ENCODE peak calls at places on chromosome 22, in four cellular contexts. One of them, this sample, is unnamed.

GRCh38 chr22:39297490-39298193 is 21.8 kb downstream of the RPL3 start:
- DNase-seq in psoas muscle: no peak
- DNase-seq in fibroblast of lung: no peak
- DNase-seq in adipocyte: no peak
- DNase-seq in this sample: no peak

GRCh38 chr22:33126881-33127280 is 68.7 kb upstream of the SYN3 start:
- DNase-seq in psoas muscle: no peak
- DNase-seq in fibroblast of lung: no peak
- DNase-seq in adipocyte: peak; percentile 33
- DNase-seq in this sample: no peak

GRCh38 chr22:24427500-24428164 is at the start of gene ADORA2A:
- DNase-seq in psoas muscle: no peak
- DNase-seq in fibroblast of lung: no peak
- DNase-seq in adipocyte: no peak
- DNase-seq in this sample: no peak

GRCh38 chr22:50710886-50711285 is 27.1 kb upstream of the ACR start:
- DNase-seq in psoas muscle: no peak
- DNase-seq in fibroblast of lung: no peak
- DNase-seq in adipocyte: no peak
- DNase-seq in this sample: no peak

GRCh38 chr22:42685941-42686666 is 34.6 kb downstream of the A4GALT start:
- DNase-seq in psoas muscle: peak; percentile 72
- DNase-seq in fibroblast of lung: peak; percentile 73
- DNase-seq in adipocyte: peak; percentile 61
- DNase-seq in this sample: peak; percentile 86

GRCh38 chr22:45452565-45453449 is 39.3 kb downstream of the RIBC2 start:
- DNase-seq in psoas muscle: no peak
- DNase-seq in fibroblast of lung: peak; percentile 58
- DNase-seq in adipocyte: peak; percentile 71
- DNase-seq in this sample: peak; percentile 16

GRCh38 chr22:37971475-37972434 is 12.6 kb downstream of the SOX10 start:
- DNase-seq in psoas muscle: no peak
- DNase-seq in fibroblast of lung: no peak
- DNase-seq in adipocyte: no peak
- DNase-seq in this sample: no peak

GRCh38 chr22:44561139-44561840 is 63.3 kb upstream of the RTL6 start:
- DNase-seq in psoas muscle: no peak
- DNase-seq in fibroblast of lung: no peak
- DNase-seq in adipocyte: no peak
- DNase-seq in this sample: no peak

GRCh38 chr22:38733329-38734202 is 22.2 kb downstream of the SUN2 start:
- DNase-seq in psoas muscle: peak; percentile 82
- DNase-seq in fibroblast of lung: peak; percentile 53
- DNase-seq in adipocyte: peak; percentile 51
- DNase-seq in this sample: peak; percentile 59

GRCh38 chr22:32416556-32417085 is 4.6 kb upstream of the RTCB start:
- DNase-seq in psoas muscle: no peak
- DNase-seq in fibroblast of lung: no peak
- DNase-seq in adipocyte: no peak
- DNase-seq in this sample: no peak

GRCh38 chr22:45640941-45641621 is 30.6 kb upstream of the ATXN10 start:
- DNase-seq in psoas muscle: no peak
- DNase-seq in fibroblast of lung: no peak
- DNase-seq in adipocyte: no peak
- DNase-seq in this sample: no peak

GRCh38 chr22:30921108-30921507 is 47.5 kb downstream of the MORC2 start:
- DNase-seq in psoas muscle: no peak
- DNase-seq in fibroblast of lung: no peak
- DNase-seq in adipocyte: peak; percentile 8
- DNase-seq in this sample: no peak

GRCh38 chr22:46563381-46564083 is 26.1 kb upstream of the CELSR1 start:
- DNase-seq in psoas muscle: peak; percentile 77
- DNase-seq in fibroblast of lung: peak; percentile 51
- DNase-seq in adipocyte: peak; percentile 61
- DNase-seq in this sample: peak; percentile 53

GRCh38 chr22:44153705-44154104 is 27.0 kb upstream of the PARVG start:
- DNase-seq in psoas muscle: no peak
- DNase-seq in fibroblast of lung: no peak
- DNase-seq in adipocyte: no peak
- DNase-seq in this sample: no peak

GRCh38 chr22:17753401-17753989 is 20.8 kb downstream of the BID start:
- DNase-seq in psoas muscle: no peak
- DNase-seq in fibroblast of lung: peak; percentile 58
- DNase-seq in adipocyte: no peak
- DNase-seq in this sample: no peak

GRCh38 chr22:23168381-23169031 is 11.8 kb upstream of the BCR start:
- DNase-seq in psoas muscle: no peak
- DNase-seq in fibroblast of lung: no peak
- DNase-seq in adipocyte: no peak
- DNase-seq in this sample: no peak

GRCh38 chr22:33658775-33659174 is 261.5 kb downstream of the LARGE1 start:
- DNase-seq in psoas muscle: peak; percentile 31
- DNase-seq in fibroblast of lung: peak; percentile 54
- DNase-seq in adipocyte: peak; percentile 63
- DNase-seq in this sample: no peak

GRCh38 chr22:37036655-37037377 is 14.7 kb upstream of the KCTD17 start:
- DNase-seq in psoas muscle: no peak
- DNase-seq in fibroblast of lung: no peak
- DNase-seq in adipocyte: no peak
- DNase-seq in this sample: no peak

GRCh38 chr22:30290679-30291333 is 1.5 kb upstream of the CASTOR1 start:
- DNase-seq in psoas muscle: peak; percentile 77
- DNase-seq in fibroblast of lung: peak; percentile 69
- DNase-seq in adipocyte: peak; percentile 51
- DNase-seq in this sample: peak; percentile 25

GRCh38 chr22:43186272-43187170 is at the start of gene TTLL12:
- DNase-seq in psoas muscle: peak; percentile 52
- DNase-seq in fibroblast of lung: peak; percentile 36
- DNase-seq in adipocyte: peak; percentile 83
- DNase-seq in this sample: peak; percentile 56

GRCh38 chr22:38125731-38126344 is 15.4 kb upstream of the BAIAP2L2 start:
- DNase-seq in psoas muscle: no peak
- DNase-seq in fibroblast of lung: no peak
- DNase-seq in adipocyte: no peak
- DNase-seq in this sample: no peak

GRCh38 chr22:46894081-46894671 is 131.7 kb downstream of the TBC1D22A start:
- DNase-seq in psoas muscle: no peak
- DNase-seq in fibroblast of lung: peak; percentile 24
- DNase-seq in adipocyte: no peak
- DNase-seq in this sample: no peak

GRCh38 chr22:42621505-42622002 is 6.9 kb upstream of the POLDIP3 start:
- DNase-seq in psoas muscle: peak; percentile 78
- DNase-seq in fibroblast of lung: peak; percentile 70
- DNase-seq in adipocyte: peak; percentile 89
- DNase-seq in this sample: peak; percentile 85

GRCh38 chr22:27972732-27973698 is 54.0 kb upstream of the PITPNB start:
- DNase-seq in psoas muscle: no peak
- DNase-seq in fibroblast of lung: no peak
- DNase-seq in adipocyte: peak; percentile 32
- DNase-seq in this sample: no peak

GRCh38 chr22:48144318-48144717 is 1381.9 kb downstream of the TBC1D22A start:
- DNase-seq in psoas muscle: no peak
- DNase-seq in fibroblast of lung: no peak
- DNase-seq in adipocyte: no peak
- DNase-seq in this sample: no peak

GRCh38 chr22:48146426-48146825 is 1384.0 kb downstream of the TBC1D22A start:
- DNase-seq in psoas muscle: no peak
- DNase-seq in fibroblast of lung: no peak
- DNase-seq in adipocyte: no peak
- DNase-seq in this sample: no peak

GRCh38 chr22:48145738-48146137 is 1383.3 kb downstream of the TBC1D22A start:
- DNase-seq in psoas muscle: no peak
- DNase-seq in fibroblast of lung: no peak
- DNase-seq in adipocyte: no peak
- DNase-seq in this sample: no peak

GRCh38 chr22:48147404-48147803 is 1385.0 kb downstream of the TBC1D22A start:
- DNase-seq in psoas muscle: no peak
- DNase-seq in fibroblast of lung: no peak
- DNase-seq in adipocyte: no peak
- DNase-seq in this sample: no peak

DNA sequence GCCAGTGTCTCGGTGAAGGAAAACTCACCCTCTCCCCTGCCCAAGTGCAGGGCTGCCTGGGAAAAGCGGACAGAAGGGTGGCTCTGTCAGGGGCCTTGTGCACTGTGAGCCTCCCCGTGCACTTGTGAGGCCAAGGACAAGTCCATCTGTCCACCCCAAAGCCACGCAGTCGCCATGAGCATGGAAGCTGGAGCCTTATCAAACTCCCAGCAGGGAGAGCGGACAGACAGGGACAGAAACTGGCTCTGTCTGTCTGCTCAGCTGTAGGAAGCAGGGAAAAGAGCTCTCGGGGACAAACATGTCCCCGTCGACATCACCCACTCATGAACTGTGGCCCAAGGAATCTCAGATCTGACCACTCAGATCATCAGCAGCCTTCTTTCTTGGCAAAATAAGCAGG is 1385.4 kb downstream of the TBC1D22A start:
- DNase-seq in psoas muscle: no peak
- DNase-seq in fibroblast of lung: no peak
- DNase-seq in adipocyte: no peak
- DNase-seq in this sample: no peak
- H3K27me3 ChIP-seq in psoas muscle: no peaks in the 10 kb centered on the region
- H3K27me3 ChIP-seq in fibroblast of lung: no peaks in the 10 kb centered on the region
- H3K27me3 ChIP-seq in adipocyte: peaks cover 6% of the 10 kb centered on the region
- H3K27me3 ChIP-seq in this sample: no peaks in the 10 kb centered on the region

DNA sequence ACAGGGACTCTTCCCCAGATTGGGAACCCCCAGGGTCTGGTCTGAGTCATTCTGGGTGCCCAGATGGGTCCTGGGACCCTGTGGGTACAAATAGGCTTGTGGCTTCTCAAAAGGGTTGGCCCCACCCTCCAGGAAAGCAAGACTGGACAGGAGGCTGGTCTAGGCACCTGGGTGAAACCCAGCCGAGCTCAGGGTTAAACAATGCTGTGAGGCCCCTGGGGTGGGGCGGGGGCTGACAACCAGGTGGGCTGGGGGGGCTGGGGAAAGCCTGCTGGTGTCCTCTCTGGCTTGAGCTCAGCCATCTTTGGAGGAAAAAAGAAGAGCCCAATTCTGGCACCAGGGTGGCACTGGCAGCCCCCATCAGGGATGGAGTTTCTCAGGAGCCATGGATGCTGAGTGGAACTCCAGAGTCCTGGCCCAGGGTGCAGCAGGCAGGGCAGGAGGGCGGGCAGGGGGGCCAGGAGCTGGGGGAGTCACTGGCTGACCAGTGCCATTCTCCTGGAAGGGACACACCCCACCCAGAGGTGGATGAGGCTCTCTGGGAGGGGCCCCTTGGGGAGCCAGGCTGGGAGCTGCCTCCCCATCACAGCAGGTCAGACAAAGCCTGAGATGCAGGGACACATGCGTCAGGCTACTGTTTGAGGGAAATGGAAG is 1.1 kb downstream of the SEPTIN5 start:
- DNase-seq in psoas muscle: peak; percentile 8
- DNase-seq in fibroblast of lung: no peak
- DNase-seq in adipocyte: no peak
- DNase-seq in this sample: no peak
- H3K4me3 ChIP-seq in psoas muscle: peak overlapping the region; percentile 70
- H3K4me3 ChIP-seq in fibroblast of lung: peak overlapping the region; percentile 12
- H3K4me3 ChIP-seq in adipocyte: no peak overlapping the region
- H3K4me3 ChIP-seq in this sample: peak overlapping the region; percentile 59

DNA sequence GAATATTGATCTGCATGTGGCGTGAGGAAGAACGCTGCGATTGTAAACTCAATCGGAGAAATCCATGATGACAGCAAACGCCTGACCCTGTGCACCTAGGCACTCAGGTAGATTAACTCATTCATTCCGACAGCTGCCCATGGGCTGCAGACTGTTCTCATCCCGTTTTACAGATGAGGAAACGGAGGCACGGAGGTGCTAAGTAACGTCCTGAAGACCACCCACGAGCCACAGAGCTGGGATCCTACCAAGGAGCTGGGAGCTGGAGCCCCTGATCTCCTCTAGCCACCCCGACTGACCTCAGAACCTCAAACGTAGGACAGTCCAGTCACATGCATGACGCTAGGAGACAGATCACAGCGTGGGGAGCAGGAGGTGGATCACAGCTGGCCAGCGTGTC is 1092.7 kb downstream of the BRD1 start:
- DNase-seq in psoas muscle: no peak
- DNase-seq in fibroblast of lung: no peak
- DNase-seq in adipocyte: no peak
- DNase-seq in this sample: no peak
- H3K27me3 ChIP-seq in psoas muscle: no peaks in the 10 kb centered on the region
- H3K27me3 ChIP-seq in fibroblast of lung: no peaks in the 10 kb centered on the region
- H3K27me3 ChIP-seq in adipocyte: no peaks in the 10 kb centered on the region
- H3K27me3 ChIP-seq in this sample: no peaks in the 10 kb centered on the region

DNA sequence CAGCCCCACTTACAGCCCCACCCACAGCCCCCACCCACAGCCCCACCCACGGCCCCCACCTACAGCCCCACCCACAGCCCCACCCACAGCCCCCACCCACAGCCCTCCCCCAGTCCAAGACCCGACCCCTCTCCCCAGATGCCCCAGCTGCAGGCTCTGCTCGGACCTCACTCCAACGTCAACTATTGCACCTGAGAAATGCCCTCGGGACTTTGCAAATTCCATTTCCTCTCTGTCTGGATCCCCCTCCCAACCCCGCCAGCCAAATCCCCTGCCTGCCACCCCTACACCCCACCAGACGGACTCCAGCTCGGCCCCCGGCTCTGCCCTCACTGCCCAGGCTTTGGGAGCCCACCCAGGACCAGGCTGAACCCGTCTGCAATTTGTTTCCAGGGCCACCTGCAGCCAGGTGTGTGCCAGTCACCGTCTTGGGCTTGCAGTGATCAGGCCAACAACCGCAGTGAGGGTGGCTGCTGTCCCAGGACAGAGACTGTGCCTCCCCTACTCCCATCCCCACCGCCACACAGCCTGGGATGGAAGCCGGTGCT is 662.8 kb downstream of the BRD1 start:
- DNase-seq in psoas muscle: no peak
- DNase-seq in fibroblast of lung: no peak
- DNase-seq in adipocyte: no peak
- DNase-seq in this sample: no peak
- H3K4me3 ChIP-seq in psoas muscle: no peak overlapping the region
- H3K4me3 ChIP-seq in fibroblast of lung: no peak overlapping the region
- H3K4me3 ChIP-seq in adipocyte: no peak overlapping the region
- H3K4me3 ChIP-seq in this sample: no peak overlapping the region

DNA sequence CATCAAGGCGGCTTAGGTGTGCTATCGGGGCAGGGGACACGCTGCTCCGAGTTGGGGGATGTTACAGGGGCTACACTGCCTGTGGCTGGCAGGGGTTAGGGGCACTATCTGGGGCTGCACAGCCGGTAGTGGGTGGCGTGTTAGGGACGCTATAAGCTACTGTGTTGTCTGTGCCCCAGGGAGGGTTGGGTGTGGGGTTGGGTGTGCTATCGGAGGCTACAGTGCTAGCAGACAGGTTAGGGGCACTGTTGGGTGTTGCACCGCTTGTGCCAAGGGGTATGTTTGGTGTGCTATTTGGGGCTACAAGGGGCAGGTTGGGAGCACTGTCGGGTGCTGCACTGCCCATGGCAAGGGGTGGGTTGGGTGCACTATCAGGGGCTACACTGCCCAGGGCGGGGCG is 120.2 kb upstream of the VPREB1 start:
- DNase-seq in psoas muscle: no peak
- DNase-seq in fibroblast of lung: no peak
- DNase-seq in adipocyte: no peak
- DNase-seq in this sample: no peak
- H3K27me3 ChIP-seq in psoas muscle: no peaks in the 10 kb centered on the region
- H3K27me3 ChIP-seq in fibroblast of lung: no peaks in the 10 kb centered on the region
- H3K27me3 ChIP-seq in adipocyte: peaks cover 20% of the 10 kb centered on the region
- H3K27me3 ChIP-seq in this sample: no peaks in the 10 kb centered on the region

This sample was measured in MG63.